ENCODE peak calls at places on chromosomes 11 and 22, in four cellular contexts. N is cardiac muscle cell, E is IMR-90, T is lung. R is an unnamed sample.

GRCh38 chr11:1706634-1707400 is 9.8 kb downstream of the KRTAP5-6 start:
- DNase-seq in N (no peak), E (no peak), T (no peak), R (no peak)

GRCh38 chr11:28697920-28698827 is 590.0 kb downstream of the METTL15 start:
- DNase-seq in N (peak; percentile 76), E (peak; percentile 61), T (no peak), R (peak; percentile 39)

GRCh38 chr22:41479671-41480396 is 10.9 kb downstream of the ACO2 start:
- DNase-seq in N (no peak), E (peak; percentile 73), T (no peak), R (no peak)

GRCh38 chr11:122877732-122878131 is 4.8 kb upstream of the JHY start:
- DNase-seq in N (no peak), E (no peak), T (no peak), R (no peak)

GRCh38 chr11:44732564-44732963 is 5.8 kb downstream of the TSPAN18 start:
- DNase-seq in N (no peak), E (no peak), T (no peak), R (no peak)

GRCh38 chr22:29331213-29331612 is 15.7 kb upstream of the RASL10A start:
- DNase-seq in N (no peak), E (no peak), T (no peak), R (no peak)

GRCh38 chr11:1565173-1565903 is 6.7 kb downstream of the DUSP8 start:
- DNase-seq in N (no peak), E (no peak), T (no peak), R (no peak)

GRCh38 chr11:129315781-129316579 is 59.7 kb upstream of the BARX2 start:
- DNase-seq in N (no peak), E (no peak), T (peak; percentile 60), R (no peak)

GRCh38 chr11:13963169-13963948 is 836 bp downstream of the SPON1 start:
- DNase-seq in N (peak; percentile 42), E (peak; percentile 17), T (no peak), R (no peak)

GRCh38 chr11:69880041-69880802 is 61.0 kb upstream of the FGF3 start:
- DNase-seq in N (no peak), E (no peak), T (no peak), R (no peak)

GRCh38 chr11:61754534-61755482 is 2.4 kb downstream of the MYRF start:
- DNase-seq in N (peak; percentile 86), E (peak; percentile 54), T (peak; percentile 41), R (no peak)

GRCh38 chr11:87150936-87151335 is 113.2 kb downstream of the TMEM135 start:
- DNase-seq in N (no peak), E (peak; percentile 26), T (no peak), R (no peak)

GRCh38 chr11:198236-198806 is 5.4 kb downstream of the SCGB1C1 start:
- DNase-seq in N (no peak), E (no peak), T (peak; percentile 26), R (no peak)

GRCh38 chr11:86388198-86388597 is 13.5 kb downstream of the CCDC81 start:
- DNase-seq in N (no peak), E (no peak), T (no peak), R (no peak)

GRCh38 chr11:3849297-3849874 is 6.1 kb upstream of the STIM1 start:
- DNase-seq in N (peak; percentile 63), E (peak; percentile 41), T (no peak), R (no peak)

GRCh38 chr11:57303280-57303989 is 21.3 kb downstream of the TNKS1BP1 start:
- DNase-seq in N (no peak), E (no peak), T (no peak), R (no peak)

GRCh38 chr11:118935381-118935780 is 9.7 kb upstream of the BCL9L start:
- DNase-seq in N (no peak), E (no peak), T (no peak), R (no peak)
- H3K4me3 ChIP-seq in N (no peak overlapping the region), E (no peak overlapping the region), T (no peak overlapping the region), R (no peak overlapping the region)

GRCh38 chr11:47731466-47731865 is 16.3 kb upstream of the AGBL2 start:
- DNase-seq in N (no peak), E (no peak), T (no peak), R (no peak)
- H3K36me3 ChIP-seq in N (peaks cover 82% of the 10 kb centered on the region), E (peaks cover 55% of the 10 kb centered on the region), T (peaks cover 40% of the 10 kb centered on the region), R (peaks cover 12% of the 10 kb centered on the region)

GRCh38 chr11:95891423-95892177 is 32.3 kb downstream of the MTMR2 start:
- DNase-seq in N (no peak), E (peak; percentile 58), T (no peak), R (no peak)
- H3K4me3 ChIP-seq in N (no peak overlapping the region), E (no peak overlapping the region), T (no peak overlapping the region), R (no peak overlapping the region)

DNA sequence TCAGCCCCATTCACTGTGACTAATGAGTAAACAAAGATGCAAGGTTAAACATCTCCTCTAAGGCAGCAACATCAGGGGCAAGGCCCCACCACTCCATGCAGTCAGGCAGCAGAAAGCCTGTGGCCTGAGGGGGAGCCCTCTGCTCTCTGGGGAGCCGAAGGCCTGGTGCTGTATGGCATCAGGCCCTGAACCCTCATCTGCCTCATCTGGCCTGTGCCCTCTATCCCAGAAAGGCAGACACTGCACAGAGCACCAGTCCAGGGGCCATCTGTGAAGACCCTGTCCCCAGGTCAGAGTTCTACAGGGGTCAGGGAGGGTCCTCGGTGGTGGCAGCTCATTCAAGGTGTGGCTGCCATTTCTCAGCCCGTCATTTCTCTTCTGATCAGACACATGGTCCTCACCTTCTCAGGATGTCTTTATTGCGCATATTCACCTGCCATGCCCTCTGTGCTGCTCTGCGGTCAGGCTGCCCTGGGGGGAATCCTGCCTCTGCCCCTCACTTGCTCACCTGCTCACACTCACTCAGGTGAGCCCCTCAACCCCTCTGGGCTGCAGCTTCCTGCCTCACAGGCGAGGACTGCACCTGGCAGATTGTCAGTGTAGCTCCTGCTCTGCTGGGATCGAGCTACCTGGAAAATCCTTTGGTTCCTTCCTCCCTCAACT is 103.1 kb upstream of the PITPNB start:
- DNase-seq in N (no peak), E (no peak), T (no peak), R (no peak)
- H3K36me3 ChIP-seq in N (no peaks in the 10 kb centered on the region), E (peaks cover 8% of the 10 kb centered on the region), T (no peaks in the 10 kb centered on the region), R (no peaks in the 10 kb centered on the region)

GRCh38 chr11:119310682-119311052 is 6.3 kb downstream of the MCAM start:
- DNase-seq in N (no peak), E (no peak), T (no peak), R (no peak)
- H3K4me3 ChIP-seq in N (no peak overlapping the region), E (no peak overlapping the region), T (no peak overlapping the region), R (no peak overlapping the region)